ENCODE peak calls at places on chromosome 1, in ten cellular contexts. One of them, this sample, is unnamed.

GRCh38 chr1:204495078-204495753 is 611 bp upstream of the PIK3C2B start:
- DNase-seq in right cardiac atrium: no peak
- DNase-seq in aorta: no peak
- DNase-seq in mesendoderm: peak; percentile 31
- DNase-seq in body of pancreas: no peak
- DNase-seq in CD8-positive, alpha-beta memory T cell: no peak
- DNase-seq in transverse colon: no peak
- DNase-seq in fibroblast of lung: no peak
- DNase-seq in IMR-90: no peak
- DNase-seq in adipocyte: no peak
- DNase-seq in this sample: no peak

GRCh38 chr1:53088616-53089300 is 26.7 kb downstream of the PODN start:
- DNase-seq in fibroblast of lung: no peak
- DNase-seq in mesendoderm: no peak
- DNase-seq in body of pancreas: no peak
- DNase-seq in adipocyte: no peak
- DNase-seq in right cardiac atrium: no peak
- DNase-seq in IMR-90: no peak
- DNase-seq in aorta: no peak
- DNase-seq in transverse colon: no peak
- DNase-seq in CD8-positive, alpha-beta memory T cell: no peak
- DNase-seq in this sample: no peak

GRCh38 chr1:43836267-43836951 is 97.2 kb upstream of the ARTN start:
- DNase-seq in IMR-90: no peak
- DNase-seq in body of pancreas: peak; percentile 72
- DNase-seq in fibroblast of lung: no peak
- DNase-seq in transverse colon: peak; percentile 89
- DNase-seq in aorta: peak; percentile 79
- DNase-seq in CD8-positive, alpha-beta memory T cell: peak; percentile 35
- DNase-seq in mesendoderm: no peak
- DNase-seq in adipocyte: peak; percentile 7
- DNase-seq in right cardiac atrium: peak; percentile 69
- DNase-seq in this sample: no peak

GRCh38 chr1:111281411-111281810 is 9.2 kb upstream of the CHIA start:
- DNase-seq in adipocyte: no peak
- DNase-seq in transverse colon: no peak
- DNase-seq in right cardiac atrium: no peak
- DNase-seq in IMR-90: no peak
- DNase-seq in fibroblast of lung: no peak
- DNase-seq in mesendoderm: peak; percentile 61
- DNase-seq in CD8-positive, alpha-beta memory T cell: no peak
- DNase-seq in aorta: no peak
- DNase-seq in body of pancreas: no peak
- DNase-seq in this sample: no peak

GRCh38 chr1:204484948-204485347 is 9.7 kb downstream of the PIK3C2B start:
- DNase-seq in aorta: no peak
- DNase-seq in CD8-positive, alpha-beta memory T cell: no peak
- DNase-seq in IMR-90: no peak
- DNase-seq in fibroblast of lung: no peak
- DNase-seq in transverse colon: no peak
- DNase-seq in body of pancreas: no peak
- DNase-seq in adipocyte: no peak
- DNase-seq in mesendoderm: no peak
- DNase-seq in right cardiac atrium: no peak
- DNase-seq in this sample: no peak

GRCh38 chr1:56045062-56045461 is 534.3 kb downstream of the PLPP3 start:
- DNase-seq in aorta: no peak
- DNase-seq in right cardiac atrium: no peak
- DNase-seq in transverse colon: no peak
- DNase-seq in CD8-positive, alpha-beta memory T cell: no peak
- DNase-seq in mesendoderm: no peak
- DNase-seq in adipocyte: no peak
- DNase-seq in IMR-90: no peak
- DNase-seq in body of pancreas: no peak
- DNase-seq in fibroblast of lung: no peak
- DNase-seq in this sample: no peak

GRCh38 chr1:64536217-64536835 is 66.4 kb downstream of the CACHD1 start:
- DNase-seq in adipocyte: no peak
- DNase-seq in CD8-positive, alpha-beta memory T cell: no peak
- DNase-seq in transverse colon: no peak
- DNase-seq in mesendoderm: no peak
- DNase-seq in aorta: no peak
- DNase-seq in fibroblast of lung: no peak
- DNase-seq in IMR-90: no peak
- DNase-seq in right cardiac atrium: no peak
- DNase-seq in body of pancreas: peak; percentile 36
- DNase-seq in this sample: no peak

GRCh38 chr1:12053752-12054548 is 9.2 kb upstream of the TNFRSF8 start:
- DNase-seq in aorta: no peak
- DNase-seq in IMR-90: peak; percentile 25
- DNase-seq in right cardiac atrium: no peak
- DNase-seq in body of pancreas: no peak
- DNase-seq in CD8-positive, alpha-beta memory T cell: no peak
- DNase-seq in adipocyte: no peak
- DNase-seq in fibroblast of lung: no peak
- DNase-seq in mesendoderm: no peak
- DNase-seq in transverse colon: no peak
- DNase-seq in this sample: no peak

GRCh38 chr1:227757781-227758180 is 22.5 kb downstream of the SNAP47 start:
- DNase-seq in aorta: no peak
- DNase-seq in CD8-positive, alpha-beta memory T cell: no peak
- DNase-seq in adipocyte: no peak
- DNase-seq in fibroblast of lung: peak; percentile 55
- DNase-seq in right cardiac atrium: no peak
- DNase-seq in IMR-90: peak; percentile 37
- DNase-seq in mesendoderm: no peak
- DNase-seq in transverse colon: no peak
- DNase-seq in body of pancreas: no peak
- DNase-seq in this sample: no peak

GRCh38 chr1:227760377-227760776 is 25.1 kb downstream of the SNAP47 start:
- DNase-seq in mesendoderm: no peak
- DNase-seq in fibroblast of lung: no peak
- DNase-seq in IMR-90: no peak
- DNase-seq in body of pancreas: no peak
- DNase-seq in CD8-positive, alpha-beta memory T cell: no peak
- DNase-seq in aorta: peak; percentile 49
- DNase-seq in adipocyte: no peak
- DNase-seq in right cardiac atrium: no peak
- DNase-seq in transverse colon: no peak
- DNase-seq in this sample: no peak

GRCh38 chr1:227758366-227758765 is 23.1 kb downstream of the SNAP47 start:
- DNase-seq in IMR-90: no peak
- DNase-seq in right cardiac atrium: no peak
- DNase-seq in fibroblast of lung: no peak
- DNase-seq in aorta: no peak
- DNase-seq in mesendoderm: no peak
- DNase-seq in body of pancreas: no peak
- DNase-seq in CD8-positive, alpha-beta memory T cell: no peak
- DNase-seq in adipocyte: no peak
- DNase-seq in transverse colon: no peak
- DNase-seq in this sample: no peak

GRCh38 chr1:227761621-227762230 is 26.5 kb downstream of the SNAP47 start:
- DNase-seq in IMR-90: no peak
- DNase-seq in mesendoderm: no peak
- DNase-seq in adipocyte: no peak
- DNase-seq in fibroblast of lung: no peak
- DNase-seq in aorta: peak; percentile 64
- DNase-seq in body of pancreas: no peak
- DNase-seq in CD8-positive, alpha-beta memory T cell: no peak
- DNase-seq in right cardiac atrium: no peak
- DNase-seq in transverse colon: no peak
- DNase-seq in this sample: no peak

GRCh38 chr1:227759345-227760300 is 24.4 kb downstream of the SNAP47 start:
- DNase-seq in fibroblast of lung: peak; percentile 96
- DNase-seq in body of pancreas: peak; percentile 27
- DNase-seq in mesendoderm: no peak
- DNase-seq in transverse colon: peak; percentile 58
- DNase-seq in CD8-positive, alpha-beta memory T cell: no peak
- DNase-seq in IMR-90: peak; percentile 99
- DNase-seq in aorta: peak; percentile 9
- DNase-seq in right cardiac atrium: no peak
- DNase-seq in adipocyte: peak; percentile 98
- DNase-seq in this sample: no peak
- H3K4me1 ChIP-seq in fibroblast of lung: peaks cover 21% of the 10 kb centered on the region
- H3K4me1 ChIP-seq in body of pancreas: peaks cover 12% of the 10 kb centered on the region
- H3K4me1 ChIP-seq in mesendoderm: no peaks in the 10 kb centered on the region
- H3K4me1 ChIP-seq in transverse colon: peaks cover 13% of the 10 kb centered on the region
- H3K4me1 ChIP-seq in CD8-positive, alpha-beta memory T cell: peaks cover 40% of the 10 kb centered on the region
- H3K4me1 ChIP-seq in IMR-90: peaks cover 41% of the 10 kb centered on the region
- H3K4me1 ChIP-seq in aorta: no peaks in the 10 kb centered on the region
- H3K4me1 ChIP-seq in right cardiac atrium: peaks cover 5% of the 10 kb centered on the region
- H3K4me1 ChIP-seq in adipocyte: peaks cover 27% of the 10 kb centered on the region
- H3K4me1 ChIP-seq in this sample: no peaks in the 10 kb centered on the region

GRCh38 chr1:92482404-92482664 is 4.4 kb downstream of the GFI1 start:
- DNase-seq in IMR-90: no peak
- DNase-seq in mesendoderm: no peak
- DNase-seq in adipocyte: no peak
- DNase-seq in right cardiac atrium: no peak
- DNase-seq in CD8-positive, alpha-beta memory T cell: no peak
- DNase-seq in body of pancreas: no peak
- DNase-seq in aorta: no peak
- DNase-seq in transverse colon: no peak
- DNase-seq in fibroblast of lung: peak; percentile 35
- DNase-seq in this sample: no peak

GRCh38 chr1:92480200-92480812 is 6.4 kb downstream of the GFI1 start:
- DNase-seq in right cardiac atrium: no peak
- DNase-seq in mesendoderm: peak; percentile 42
- DNase-seq in aorta: no peak
- DNase-seq in IMR-90: no peak
- DNase-seq in adipocyte: no peak
- DNase-seq in CD8-positive, alpha-beta memory T cell: no peak
- DNase-seq in transverse colon: no peak
- DNase-seq in body of pancreas: no peak
- DNase-seq in fibroblast of lung: no peak
- DNase-seq in this sample: peak; percentile 35

GRCh38 chr1:92482665-92483441 is 3.9 kb downstream of the GFI1 start:
- DNase-seq in fibroblast of lung: no peak
- DNase-seq in transverse colon: peak; percentile 30
- DNase-seq in IMR-90: no peak
- DNase-seq in right cardiac atrium: peak; percentile 49
- DNase-seq in mesendoderm: peak; percentile 59
- DNase-seq in adipocyte: peak; percentile 27
- DNase-seq in CD8-positive, alpha-beta memory T cell: peak; percentile 30
- DNase-seq in aorta: no peak
- DNase-seq in body of pancreas: peak; percentile 45
- DNase-seq in this sample: peak; percentile 58

GRCh38 chr1:92480813-92481597 is 5.7 kb downstream of the GFI1 start:
- DNase-seq in body of pancreas: no peak
- DNase-seq in right cardiac atrium: peak; percentile 42
- DNase-seq in adipocyte: no peak
- DNase-seq in transverse colon: no peak
- DNase-seq in CD8-positive, alpha-beta memory T cell: no peak
- DNase-seq in IMR-90: no peak
- DNase-seq in aorta: peak; percentile 76
- DNase-seq in fibroblast of lung: no peak
- DNase-seq in mesendoderm: peak; percentile 37
- DNase-seq in this sample: peak; percentile 64

DNA sequence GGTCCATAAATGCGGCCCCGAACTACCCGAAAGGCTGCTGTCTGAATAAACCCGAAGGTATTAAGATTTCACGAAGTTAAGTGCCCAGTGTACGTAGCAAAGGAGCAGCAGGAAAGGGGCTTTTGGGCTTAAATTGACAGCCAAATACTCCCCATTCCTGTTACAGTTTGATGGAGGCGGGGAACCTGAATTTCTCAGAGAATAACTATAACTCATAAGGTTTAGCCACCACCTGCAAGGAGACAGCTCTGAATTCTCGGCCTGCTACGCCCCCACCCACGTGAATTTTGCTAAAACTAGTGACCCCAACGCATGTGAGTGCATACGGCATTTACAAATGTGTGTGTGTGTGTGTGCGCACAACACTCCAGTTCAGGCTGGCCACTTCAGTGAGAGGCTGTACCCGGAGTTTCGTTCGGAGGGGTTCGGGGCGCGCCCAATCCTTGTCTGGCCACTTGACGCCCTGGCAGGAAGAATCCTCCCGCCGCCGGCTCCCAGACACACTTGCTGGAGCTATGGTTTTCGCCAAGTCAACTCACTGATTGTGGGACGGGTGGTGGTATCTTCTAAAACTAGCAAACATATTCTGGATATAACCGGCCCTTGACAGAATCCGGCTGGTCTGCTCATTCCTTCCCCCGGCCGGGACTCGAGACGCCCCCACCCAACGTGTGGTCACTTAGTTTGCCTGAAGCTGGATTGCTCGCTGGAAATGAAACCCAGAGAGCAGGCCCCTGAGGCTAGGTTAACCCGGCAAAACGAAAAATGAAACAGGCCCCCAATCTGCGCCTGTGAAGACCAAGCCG is 4.9 kb downstream of the GFI1 start:
- DNase-seq in fibroblast of lung: peak; percentile 36
- DNase-seq in CD8-positive, alpha-beta memory T cell: no peak
- DNase-seq in mesendoderm: peak; percentile 28
- DNase-seq in IMR-90: no peak
- DNase-seq in aorta: no peak
- DNase-seq in body of pancreas: no peak
- DNase-seq in adipocyte: peak; percentile 25
- DNase-seq in right cardiac atrium: no peak
- DNase-seq in transverse colon: no peak
- DNase-seq in this sample: peak; percentile 59
- H3K27me3 ChIP-seq in fibroblast of lung: peaks cover 78% of the 10 kb centered on the region
- H3K27me3 ChIP-seq in CD8-positive, alpha-beta memory T cell: no peaks in the 10 kb centered on the region
- H3K27me3 ChIP-seq in mesendoderm: peaks cover 80% of the 10 kb centered on the region
- H3K27me3 ChIP-seq in IMR-90: peaks cover 94% of the 10 kb centered on the region
- H3K27me3 ChIP-seq in aorta: no peaks in the 10 kb centered on the region
- H3K27me3 ChIP-seq in body of pancreas: no peaks in the 10 kb centered on the region
- H3K27me3 ChIP-seq in adipocyte: peaks cover 81% of the 10 kb centered on the region
- H3K27me3 ChIP-seq in right cardiac atrium: no peaks in the 10 kb centered on the region
- H3K27me3 ChIP-seq in transverse colon: peaks cover 86% of the 10 kb centered on the region
- H3K27me3 ChIP-seq in this sample: peaks cover 100% of the 10 kb centered on the region

GRCh38 chr1:164719676-164720075 is 160.7 kb downstream of the PBX1 start:
- DNase-seq in fibroblast of lung: no peak
- DNase-seq in CD8-positive, alpha-beta memory T cell: no peak
- DNase-seq in mesendoderm: no peak
- DNase-seq in transverse colon: no peak
- DNase-seq in body of pancreas: peak; percentile 45
- DNase-seq in right cardiac atrium: no peak
- DNase-seq in adipocyte: no peak
- DNase-seq in aorta: no peak
- DNase-seq in IMR-90: no peak
- DNase-seq in this sample: no peak

GRCh38 chr1:164720329-164721036 is 161.5 kb downstream of the PBX1 start:
- DNase-seq in adipocyte: peak; percentile 25
- DNase-seq in body of pancreas: no peak
- DNase-seq in IMR-90: no peak
- DNase-seq in right cardiac atrium: no peak
- DNase-seq in aorta: no peak
- DNase-seq in transverse colon: no peak
- DNase-seq in CD8-positive, alpha-beta memory T cell: no peak
- DNase-seq in fibroblast of lung: no peak
- DNase-seq in mesendoderm: no peak
- DNase-seq in this sample: no peak

GRCh38 chr1:164716992-164717703 is 158.2 kb downstream of the PBX1 start:
- DNase-seq in mesendoderm: no peak
- DNase-seq in aorta: no peak
- DNase-seq in CD8-positive, alpha-beta memory T cell: no peak
- DNase-seq in right cardiac atrium: no peak
- DNase-seq in fibroblast of lung: no peak
- DNase-seq in IMR-90: peak; percentile 64
- DNase-seq in adipocyte: peak; percentile 25
- DNase-seq in body of pancreas: no peak
- DNase-seq in transverse colon: no peak
- DNase-seq in this sample: no peak

GRCh38 chr1:164721037-164721496 is 162.1 kb downstream of the PBX1 start:
- DNase-seq in CD8-positive, alpha-beta memory T cell: no peak
- DNase-seq in IMR-90: no peak
- DNase-seq in transverse colon: no peak
- DNase-seq in aorta: no peak
- DNase-seq in fibroblast of lung: no peak
- DNase-seq in body of pancreas: no peak
- DNase-seq in adipocyte: peak; percentile 52
- DNase-seq in right cardiac atrium: no peak
- DNase-seq in mesendoderm: no peak
- DNase-seq in this sample: no peak

GRCh38 chr1:164718821-164719220 is 159.8 kb downstream of the PBX1 start:
- DNase-seq in IMR-90: peak; percentile 58
- DNase-seq in aorta: no peak
- DNase-seq in body of pancreas: no peak
- DNase-seq in CD8-positive, alpha-beta memory T cell: no peak
- DNase-seq in mesendoderm: no peak
- DNase-seq in fibroblast of lung: peak; percentile 62
- DNase-seq in adipocyte: peak; percentile 63
- DNase-seq in right cardiac atrium: no peak
- DNase-seq in transverse colon: no peak
- DNase-seq in this sample: no peak
- H3K4me1 ChIP-seq in IMR-90: peaks cover 21% of the 10 kb centered on the region
- H3K4me1 ChIP-seq in aorta: peaks cover 4% of the 10 kb centered on the region
- H3K4me1 ChIP-seq in body of pancreas: peaks cover 97% of the 10 kb centered on the region
- H3K4me1 ChIP-seq in CD8-positive, alpha-beta memory T cell: no peaks in the 10 kb centered on the region
- H3K4me1 ChIP-seq in mesendoderm: no peaks in the 10 kb centered on the region
- H3K4me1 ChIP-seq in fibroblast of lung: no peaks in the 10 kb centered on the region
- H3K4me1 ChIP-seq in adipocyte: peaks cover 44% of the 10 kb centered on the region
- H3K4me1 ChIP-seq in right cardiac atrium: peaks cover 10% of the 10 kb centered on the region
- H3K4me1 ChIP-seq in transverse colon: peaks cover under 1% of the 10 kb centered on the region
- H3K4me1 ChIP-seq in this sample: no peaks in the 10 kb centered on the region

DNA sequence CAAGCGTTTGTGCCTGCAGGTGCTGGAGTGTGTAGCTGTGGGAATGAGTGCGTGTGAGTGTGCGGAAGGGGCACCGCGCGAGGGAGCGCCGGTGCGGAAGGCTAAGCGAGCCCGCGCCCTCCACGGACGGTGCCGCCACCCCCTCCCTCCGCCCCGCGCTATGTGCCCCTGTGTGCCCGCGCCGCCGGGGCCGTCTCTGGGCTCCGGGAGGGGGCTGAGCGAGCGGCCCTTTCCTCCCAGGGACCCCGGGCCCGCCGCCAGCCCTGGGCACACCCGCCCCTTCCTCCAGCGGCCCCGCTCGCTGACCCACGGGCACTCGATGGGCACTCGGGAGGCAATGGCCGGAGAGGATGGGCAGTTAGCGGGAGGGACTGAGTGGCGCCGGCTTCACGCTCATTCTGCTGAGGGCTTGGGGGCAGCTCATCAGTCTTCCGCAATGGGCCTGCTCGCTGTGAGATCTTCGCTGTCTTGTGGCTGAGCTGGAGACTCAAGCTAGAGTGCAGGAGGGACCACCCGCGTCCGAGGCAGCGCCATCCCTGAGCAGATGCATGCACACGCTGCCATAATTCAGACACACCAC is 8.6 kb upstream of the ADGRB2 start:
- DNase-seq in transverse colon: no peak
- DNase-seq in body of pancreas: no peak
- DNase-seq in CD8-positive, alpha-beta memory T cell: no peak
- DNase-seq in IMR-90: no peak
- DNase-seq in mesendoderm: no peak
- DNase-seq in fibroblast of lung: no peak
- DNase-seq in adipocyte: no peak
- DNase-seq in right cardiac atrium: no peak
- DNase-seq in aorta: no peak
- DNase-seq in this sample: no peak
- H3K27me3 ChIP-seq in transverse colon: peaks cover 78% of the 10 kb centered on the region
- H3K27me3 ChIP-seq in body of pancreas: peaks cover 19% of the 10 kb centered on the region
- H3K27me3 ChIP-seq in CD8-positive, alpha-beta memory T cell: peaks cover 22% of the 10 kb centered on the region
- H3K27me3 ChIP-seq in IMR-90: peaks cover 79% of the 10 kb centered on the region
- H3K27me3 ChIP-seq in mesendoderm: peaks cover 15% of the 10 kb centered on the region
- H3K27me3 ChIP-seq in fibroblast of lung: peaks cover 49% of the 10 kb centered on the region
- H3K27me3 ChIP-seq in adipocyte: peaks cover 59% of the 10 kb centered on the region
- H3K27me3 ChIP-seq in right cardiac atrium: no peaks in the 10 kb centered on the region
- H3K27me3 ChIP-seq in aorta: no peaks in the 10 kb centered on the region
- H3K27me3 ChIP-seq in this sample: peaks cover 68% of the 10 kb centered on the region

This sample was measured in neural progenitor cell.